ENCODE peak calls at places on chromosome 22, in six cellular contexts. One of them, this sample, is unnamed.

GRCh38 chr22:43854151-43854785 is 8.0 kb downstream of the SULT4A1 start:
- DNase-seq in CD8-positive, alpha-beta T cell: no peak
- DNase-seq in right lobe of liver: no peak
- DNase-seq in cardiac fibroblast: no peak
- DNase-seq in AG04450: no peak
- DNase-seq in OCI-LY7: no peak
- DNase-seq in this sample: peak; percentile 49

GRCh38 chr22:50576806-50577696 is 1.2 kb downstream of the CPT1B start:
- DNase-seq in CD8-positive, alpha-beta T cell: no peak
- DNase-seq in right lobe of liver: no peak
- DNase-seq in cardiac fibroblast: no peak
- DNase-seq in AG04450: no peak
- DNase-seq in OCI-LY7: no peak
- DNase-seq in this sample: no peak

GRCh38 chr22:26573026-26573662 is 16.8 kb downstream of the TPST2 start:
- DNase-seq in CD8-positive, alpha-beta T cell: no peak
- DNase-seq in right lobe of liver: peak; percentile 74
- DNase-seq in cardiac fibroblast: peak; percentile 62
- DNase-seq in AG04450: no peak
- DNase-seq in OCI-LY7: no peak
- DNase-seq in this sample: no peak

GRCh38 chr22:30930228-30930627 is 38.3 kb downstream of the MORC2 start:
- DNase-seq in CD8-positive, alpha-beta T cell: no peak
- DNase-seq in right lobe of liver: no peak
- DNase-seq in cardiac fibroblast: no peak
- DNase-seq in AG04450: no peak
- DNase-seq in OCI-LY7: no peak
- DNase-seq in this sample: no peak

GRCh38 chr22:23036684-23037428 is 33.5 kb upstream of the GNAZ start:
- DNase-seq in CD8-positive, alpha-beta T cell: no peak
- DNase-seq in right lobe of liver: no peak
- DNase-seq in cardiac fibroblast: peak; percentile 13
- DNase-seq in AG04450: no peak
- DNase-seq in OCI-LY7: peak; percentile 58
- DNase-seq in this sample: no peak

GRCh38 chr22:35033635-35034296 is 32.2 kb upstream of the ISX start:
- DNase-seq in CD8-positive, alpha-beta T cell: no peak
- DNase-seq in right lobe of liver: no peak
- DNase-seq in cardiac fibroblast: no peak
- DNase-seq in AG04450: no peak
- DNase-seq in OCI-LY7: no peak
- DNase-seq in this sample: no peak

GRCh38 chr22:23094260-23094659 is 23.9 kb downstream of the GNAZ start:
- DNase-seq in CD8-positive, alpha-beta T cell: no peak
- DNase-seq in right lobe of liver: no peak
- DNase-seq in cardiac fibroblast: no peak
- DNase-seq in AG04450: no peak
- DNase-seq in OCI-LY7: no peak
- DNase-seq in this sample: no peak

GRCh38 chr22:21845558-21846452 is 21.6 kb downstream of the MAPK1 start:
- DNase-seq in CD8-positive, alpha-beta T cell: no peak
- DNase-seq in right lobe of liver: no peak
- DNase-seq in cardiac fibroblast: no peak
- DNase-seq in AG04450: no peak
- DNase-seq in OCI-LY7: no peak
- DNase-seq in this sample: no peak

GRCh38 chr22:24483966-24484545 is 11.1 kb upstream of the UPB1 start:
- DNase-seq in CD8-positive, alpha-beta T cell: no peak
- DNase-seq in right lobe of liver: no peak
- DNase-seq in cardiac fibroblast: no peak
- DNase-seq in AG04450: no peak
- DNase-seq in OCI-LY7: no peak
- DNase-seq in this sample: no peak

GRCh38 chr22:47839586-47840245 is 1077.3 kb downstream of the TBC1D22A start:
- DNase-seq in CD8-positive, alpha-beta T cell: no peak
- DNase-seq in right lobe of liver: no peak
- DNase-seq in cardiac fibroblast: no peak
- DNase-seq in AG04450: no peak
- DNase-seq in OCI-LY7: no peak
- DNase-seq in this sample: no peak

GRCh38 chr22:23269441-23270211 is 89.3 kb downstream of the BCR start:
- DNase-seq in CD8-positive, alpha-beta T cell: no peak
- DNase-seq in right lobe of liver: no peak
- DNase-seq in cardiac fibroblast: no peak
- DNase-seq in AG04450: no peak
- DNase-seq in OCI-LY7: peak; percentile 98
- DNase-seq in this sample: no peak

GRCh38 chr22:37887610-37888378 is 18.3 kb upstream of the MICALL1 start:
- DNase-seq in CD8-positive, alpha-beta T cell: no peak
- DNase-seq in right lobe of liver: no peak
- DNase-seq in cardiac fibroblast: peak; percentile 96
- DNase-seq in AG04450: peak; percentile 47
- DNase-seq in OCI-LY7: no peak
- DNase-seq in this sample: no peak

GRCh38 chr22:33986167-33986771 is 66.0 kb upstream of the LARGE1 start:
- DNase-seq in CD8-positive, alpha-beta T cell: no peak
- DNase-seq in right lobe of liver: no peak
- DNase-seq in cardiac fibroblast: no peak
- DNase-seq in AG04450: no peak
- DNase-seq in OCI-LY7: peak; percentile 30
- DNase-seq in this sample: no peak

GRCh38 chr22:38162881-38163843 is 18.5 kb downstream of the PLA2G6 start:
- DNase-seq in CD8-positive, alpha-beta T cell: no peak
- DNase-seq in right lobe of liver: peak; percentile 51
- DNase-seq in cardiac fibroblast: no peak
- DNase-seq in AG04450: no peak
- DNase-seq in OCI-LY7: peak; percentile 63
- DNase-seq in this sample: no peak

GRCh38 chr22:25680049-25680448 is 61.9 kb upstream of the MYO18B start:
- DNase-seq in CD8-positive, alpha-beta T cell: no peak
- DNase-seq in right lobe of liver: no peak
- DNase-seq in cardiac fibroblast: no peak
- DNase-seq in AG04450: no peak
- DNase-seq in OCI-LY7: no peak
- DNase-seq in this sample: no peak

GRCh38 chr22:19149047-19149883 is 827 bp downstream of the GSC2 start:
- DNase-seq in CD8-positive, alpha-beta T cell: no peak
- DNase-seq in right lobe of liver: peak; percentile 42
- DNase-seq in cardiac fibroblast: no peak
- DNase-seq in AG04450: no peak
- DNase-seq in OCI-LY7: no peak
- DNase-seq in this sample: peak; percentile 82

GRCh38 chr22:44180706-44181032 is at the start of gene PARVG:
- DNase-seq in CD8-positive, alpha-beta T cell: peak; percentile 66
- DNase-seq in right lobe of liver: no peak
- DNase-seq in cardiac fibroblast: no peak
- DNase-seq in AG04450: no peak
- DNase-seq in OCI-LY7: peak; percentile 31
- DNase-seq in this sample: no peak

GRCh38 chr22:42356547-42356946 is 75.7 kb downstream of the NFAM1 start:
- DNase-seq in CD8-positive, alpha-beta T cell: no peak
- DNase-seq in right lobe of liver: no peak
- DNase-seq in cardiac fibroblast: no peak
- DNase-seq in AG04450: no peak
- DNase-seq in OCI-LY7: peak; percentile 90
- DNase-seq in this sample: no peak

GRCh38 chr22:42357221-42357620 is 75.0 kb downstream of the NFAM1 start:
- DNase-seq in CD8-positive, alpha-beta T cell: no peak
- DNase-seq in right lobe of liver: no peak
- DNase-seq in cardiac fibroblast: no peak
- DNase-seq in AG04450: no peak
- DNase-seq in OCI-LY7: no peak
- DNase-seq in this sample: no peak

GRCh38 chr22:42350373-42350772 is 79.9 kb upstream of the TCF20 start:
- DNase-seq in CD8-positive, alpha-beta T cell: no peak
- DNase-seq in right lobe of liver: no peak
- DNase-seq in cardiac fibroblast: no peak
- DNase-seq in AG04450: no peak
- DNase-seq in OCI-LY7: no peak
- DNase-seq in this sample: no peak

GRCh38 chr22:42357634-42358296 is 74.4 kb downstream of the NFAM1 start:
- DNase-seq in CD8-positive, alpha-beta T cell: no peak
- DNase-seq in right lobe of liver: peak; percentile 89
- DNase-seq in cardiac fibroblast: no peak
- DNase-seq in AG04450: no peak
- DNase-seq in OCI-LY7: no peak
- DNase-seq in this sample: no peak

GRCh38 chr22:42353883-42354727 is 78.1 kb downstream of the NFAM1 start:
- DNase-seq in CD8-positive, alpha-beta T cell: no peak
- DNase-seq in right lobe of liver: no peak
- DNase-seq in cardiac fibroblast: no peak
- DNase-seq in AG04450: no peak
- DNase-seq in OCI-LY7: no peak
- DNase-seq in this sample: no peak
- TF ChIP-seq CTCF in CD8-positive, alpha-beta T cell: no peak
- TF ChIP-seq CTCF in right lobe of liver: no peak
- TF ChIP-seq CTCF in cardiac fibroblast: no peak
- TF ChIP-seq CTCF in AG04450: peak; percentile 12
- TF ChIP-seq CTCF in OCI-LY7: no peak
- TF ChIP-seq CTCF in this sample: no peak

GRCh38 chr22:49554296-49554625 is 273.4 kb downstream of the BRD1 start:
- DNase-seq in CD8-positive, alpha-beta T cell: no peak
- DNase-seq in right lobe of liver: peak; percentile 29
- DNase-seq in cardiac fibroblast: no peak
- DNase-seq in AG04450: no peak
- DNase-seq in OCI-LY7: no peak
- DNase-seq in this sample: no peak

GRCh38 chr22:49553076-49553475 is 274.6 kb downstream of the BRD1 start:
- DNase-seq in CD8-positive, alpha-beta T cell: no peak
- DNase-seq in right lobe of liver: peak; percentile 37
- DNase-seq in cardiac fibroblast: no peak
- DNase-seq in AG04450: no peak
- DNase-seq in OCI-LY7: no peak
- DNase-seq in this sample: no peak

GRCh38 chr22:49554741-49555140 is 272.9 kb downstream of the BRD1 start:
- DNase-seq in CD8-positive, alpha-beta T cell: no peak
- DNase-seq in right lobe of liver: peak; percentile 28
- DNase-seq in cardiac fibroblast: no peak
- DNase-seq in AG04450: no peak
- DNase-seq in OCI-LY7: no peak
- DNase-seq in this sample: no peak

GRCh38 chr22:49551897-49552659 is 275.6 kb downstream of the BRD1 start:
- DNase-seq in CD8-positive, alpha-beta T cell: no peak
- DNase-seq in right lobe of liver: peak; percentile 27
- DNase-seq in cardiac fibroblast: no peak
- DNase-seq in AG04450: no peak
- DNase-seq in OCI-LY7: no peak
- DNase-seq in this sample: no peak

GRCh38 chr22:49553518-49554295 is 274.0 kb downstream of the BRD1 start:
- DNase-seq in CD8-positive, alpha-beta T cell: no peak
- DNase-seq in right lobe of liver: peak; percentile 29
- DNase-seq in cardiac fibroblast: no peak
- DNase-seq in AG04450: no peak
- DNase-seq in OCI-LY7: no peak
- DNase-seq in this sample: no peak
- TF ChIP-seq CTCF in CD8-positive, alpha-beta T cell: no peak
- TF ChIP-seq CTCF in right lobe of liver: no peak
- TF ChIP-seq CTCF in cardiac fibroblast: no peak
- TF ChIP-seq CTCF in AG04450: no peak
- TF ChIP-seq CTCF in OCI-LY7: no peak
- TF ChIP-seq CTCF in this sample: no peak

DNA sequence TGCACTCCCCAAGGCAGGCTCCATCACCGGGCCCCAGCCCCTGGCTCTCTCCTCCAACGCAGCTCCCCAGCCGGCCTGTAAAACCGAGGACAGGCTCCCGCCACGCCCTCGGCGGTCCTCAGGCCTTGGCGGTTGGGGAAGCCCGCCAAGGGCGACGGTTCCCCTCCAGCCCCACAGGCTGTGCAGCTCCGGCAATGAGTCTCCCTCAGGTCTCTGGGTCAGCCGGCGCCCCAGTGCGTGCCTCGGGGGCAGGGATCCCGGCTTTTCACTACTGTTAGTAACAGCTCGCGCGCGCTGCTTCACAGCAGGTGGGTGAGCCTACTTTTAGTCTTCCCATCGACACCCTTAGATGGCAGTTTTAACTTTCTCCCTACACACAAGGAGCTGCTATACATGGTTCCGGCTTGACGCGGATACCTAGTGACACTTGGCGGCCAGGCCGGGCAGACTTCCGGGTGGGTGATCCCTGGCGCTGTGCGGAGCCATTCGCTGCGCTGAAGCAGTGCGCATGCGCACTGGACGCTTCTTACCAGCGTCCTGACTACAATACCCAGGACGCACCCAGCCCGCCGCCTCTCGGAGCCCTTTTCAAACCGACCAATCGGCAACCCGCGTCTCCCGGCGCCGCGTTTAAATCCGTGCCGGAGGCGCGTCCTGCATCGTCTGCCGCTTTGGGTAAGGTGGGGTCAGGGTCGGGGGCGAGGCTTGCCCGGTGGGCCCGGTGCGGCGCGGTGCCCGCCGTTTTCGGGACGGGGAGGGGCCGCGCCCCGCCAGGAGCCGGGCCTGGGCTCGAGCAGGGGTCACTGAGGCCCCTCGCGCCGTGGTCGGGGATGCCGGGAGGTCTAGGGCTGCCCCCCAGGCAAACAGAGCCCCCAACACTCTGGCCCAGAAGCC is at the start of gene GTSE1:
- DNase-seq in CD8-positive, alpha-beta T cell: peak; percentile 97
- DNase-seq in right lobe of liver: peak; percentile 99
- DNase-seq in cardiac fibroblast: peak; percentile 98
- DNase-seq in AG04450: peak; percentile 92
- DNase-seq in OCI-LY7: peak; percentile 99
- DNase-seq in this sample: peak; percentile 99
- TF ChIP-seq CTCF in CD8-positive, alpha-beta T cell: peak; percentile 29
- TF ChIP-seq CTCF in right lobe of liver: peak; percentile 10
- TF ChIP-seq CTCF in cardiac fibroblast: no peak
- TF ChIP-seq CTCF in AG04450: peak; percentile 10
- TF ChIP-seq CTCF in OCI-LY7: peak; percentile 38
- TF ChIP-seq CTCF in this sample: peak; percentile 65

GRCh38 chr22:17007852-17008731 is at the start of gene GAB4:
- DNase-seq in CD8-positive, alpha-beta T cell: no peak
- DNase-seq in right lobe of liver: no peak
- DNase-seq in cardiac fibroblast: no peak
- DNase-seq in AG04450: no peak
- DNase-seq in OCI-LY7: no peak
- DNase-seq in this sample: no peak

GRCh38 chr22:17009640-17010291 is 1.7 kb upstream of the GAB4 start:
- DNase-seq in CD8-positive, alpha-beta T cell: no peak
- DNase-seq in right lobe of liver: no peak
- DNase-seq in cardiac fibroblast: no peak
- DNase-seq in AG04450: no peak
- DNase-seq in OCI-LY7: peak; percentile 34
- DNase-seq in this sample: no peak

GRCh38 chr22:17012267-17012666 is 4.2 kb upstream of the GAB4 start:
- DNase-seq in CD8-positive, alpha-beta T cell: no peak
- DNase-seq in right lobe of liver: no peak
- DNase-seq in cardiac fibroblast: no peak
- DNase-seq in AG04450: no peak
- DNase-seq in OCI-LY7: no peak
- DNase-seq in this sample: no peak

DNA sequence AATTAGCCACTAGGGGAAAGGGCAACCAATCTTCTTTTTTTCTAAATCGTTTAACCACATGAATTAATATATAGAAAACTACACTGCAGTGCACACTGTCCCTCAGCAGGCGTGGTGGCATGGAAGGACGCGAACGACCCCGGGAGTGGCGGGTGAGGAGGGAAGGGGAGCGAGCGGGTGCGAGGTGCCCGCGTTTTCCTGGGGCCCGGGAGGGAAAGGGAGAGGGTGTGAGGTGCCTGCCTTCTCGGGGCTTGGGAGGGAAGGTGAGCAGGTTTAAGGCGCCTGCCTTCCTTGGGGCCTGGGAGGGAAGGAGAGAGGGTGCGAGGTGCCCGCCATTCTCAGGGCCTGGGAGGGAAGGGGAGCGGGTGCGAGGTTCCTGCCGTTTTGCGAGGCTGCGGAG is 765 bp downstream of the GAB4 start:
- DNase-seq in CD8-positive, alpha-beta T cell: no peak
- DNase-seq in right lobe of liver: no peak
- DNase-seq in cardiac fibroblast: no peak
- DNase-seq in AG04450: no peak
- DNase-seq in OCI-LY7: no peak
- DNase-seq in this sample: no peak
- TF ChIP-seq CTCF in CD8-positive, alpha-beta T cell: no peak
- TF ChIP-seq CTCF in right lobe of liver: no peak
- TF ChIP-seq CTCF in cardiac fibroblast: no peak
- TF ChIP-seq CTCF in AG04450: no peak
- TF ChIP-seq CTCF in OCI-LY7: no peak
- TF ChIP-seq CTCF in this sample: no peak

This sample was measured in chondrocyte.